ENCODE peak calls at places on chromosomes 3 and 15, in ten cellular contexts. E is AG09319, D is IMR-90, W is neural crest cell, F is right lobe of liver, S is HCT116, R is upper lobe of left lung, J is nephron progenitor cell, G is A549, K is left lung. Q is an unnamed sample.

GRCh38 chr15:89649013-89649625 is 6.1 kb downstream of the KIF7 start:
- DNase-seq in E (no peak), D (no peak), W (no peak), F (no peak), S (no peak), R (peak; percentile 79), J (no peak), G (no peak), K (peak; percentile 17), Q (no peak)

GRCh38 chr15:52856286-52856685 is 66.2 kb upstream of the ONECUT1 start:
- DNase-seq in E (no peak), D (no peak), W (no peak), F (no peak), S (no peak), R (no peak), J (no peak), G (no peak), K (no peak), Q (no peak)

GRCh38 chr15:76203766-76204557 is 107.3 kb downstream of the ETFA start:
- DNase-seq in E (no peak), D (no peak), W (no peak), F (no peak), S (no peak), R (peak; percentile 79), J (no peak), G (no peak), K (peak; percentile 20), Q (no peak)

GRCh38 chr3:160409812-160410610 is 10.6 kb downstream of the SMC4 start:
- DNase-seq in E (no peak), D (peak; percentile 47), W (no peak), F (no peak), S (no peak), R (no peak), J (no peak), G (no peak), K (no peak), Q (no peak)

GRCh38 chr3:196707566-196707965 is 4.5 kb downstream of the CEP19 start:
- DNase-seq in E (no peak), D (no peak), W (no peak), F (no peak), S (no peak), R (no peak), J (no peak), G (no peak), K (no peak), Q (no peak)

GRCh38 chr3:138470687-138471086 is 36.3 kb downstream of the ESYT3 start:
- DNase-seq in E (no peak), D (no peak), W (no peak), F (no peak), S (no peak), R (no peak), J (no peak), G (no peak), K (no peak), Q (no peak)

GRCh38 chr15:20340931-20341661 is 200.5 kb downstream of the GOLGA6L6 start:
- DNase-seq in E (no peak), D (no peak), W (peak; percentile 55), F (peak; percentile 78), S (no peak), R (peak; percentile 95), J (peak; percentile 55), G (peak; percentile 35), K (no peak), Q (peak; percentile 95)

GRCh38 chr3:12891391-12891984 is 50.1 kb upstream of the RPL32 start:
- DNase-seq in E (no peak), D (no peak), W (no peak), F (no peak), S (no peak), R (no peak), J (no peak), G (no peak), K (no peak), Q (no peak)

GRCh38 chr3:129927072-129927471 is 33.6 kb upstream of the TMCC1 start:
- DNase-seq in E (no peak), D (no peak), W (no peak), F (no peak), S (no peak), R (no peak), J (no peak), G (peak; percentile 79), K (no peak), Q (no peak)

GRCh38 chr3:51163051-51163450 is 222.0 kb upstream of the MANF start:
- DNase-seq in E (no peak), D (no peak), W (no peak), F (no peak), S (no peak), R (no peak), J (no peak), G (no peak), K (no peak), Q (no peak)

GRCh38 chr3:47022540-47023161 is 43.2 kb downstream of the NBEAL2 start:
- DNase-seq in E (peak; percentile 25), D (peak; percentile 48), W (no peak), F (peak; percentile 36), S (no peak), R (no peak), J (no peak), G (no peak), K (no peak), Q (no peak)

GRCh38 chr3:21846976-21847375 is 96.0 kb upstream of the ZNF385D start:
- DNase-seq in E (no peak), D (no peak), W (no peak), F (no peak), S (no peak), R (no peak), J (no peak), G (no peak), K (no peak), Q (no peak)

GRCh38 chr15:49831206-49831965 is 210.5 kb downstream of the DTWD1 start:
- DNase-seq in E (peak; percentile 68), D (peak; percentile 95), W (no peak), F (no peak), S (no peak), R (no peak), J (no peak), G (peak; percentile 73), K (no peak), Q (no peak)

GRCh38 chr15:52797625-52798501 is 7.7 kb upstream of the ONECUT1 start:
- DNase-seq in E (no peak), D (no peak), W (no peak), F (no peak), S (no peak), R (peak; percentile 54), J (peak; percentile 25), G (no peak), K (no peak), Q (no peak)

GRCh38 chr3:196274585-196274984 is 12.9 kb downstream of the PCYT1A start:
- DNase-seq in E (no peak), D (peak; percentile 19), W (no peak), F (no peak), S (no peak), R (no peak), J (no peak), G (no peak), K (no peak), Q (no peak)

GRCh38 chr3:116139607-116140006 is 305.7 kb downstream of the LSAMP start:
- DNase-seq in E (no peak), D (peak; percentile 26), W (no peak), F (no peak), S (no peak), R (no peak), J (no peak), G (no peak), K (no peak), Q (no peak)

GRCh38 chr3:24069045-24069444 is 124.0 kb downstream of the NR1D2 start:
- DNase-seq in E (no peak), D (no peak), W (no peak), F (no peak), S (no peak), R (no peak), J (no peak), G (peak; percentile 34), K (no peak), Q (no peak)

GRCh38 chr15:84981054-84981710 is 474 bp upstream of the PDE8A start:
- DNase-seq in E (peak; percentile 93), D (peak; percentile 96), W (peak; percentile 92), F (peak; percentile 97), S (peak; percentile 92), R (peak; percentile 99), J (peak; percentile 93), G (peak; percentile 99), K (peak; percentile 96), Q (peak; percentile 93)
- TF ChIP-seq CTCF in E (no peak), D (peak; percentile 14), W (peak; percentile 53), F (peak; percentile 10), S (no peak), R (peak; percentile 50), J (no peak), G (peak; percentile 11), K (peak; percentile 65), Q (no peak)

GRCh38 chr15:40564591-40565332 is at the start of gene CCDC32:
- DNase-seq in E (peak; percentile 93), D (peak; percentile 98), W (peak; percentile 86), F (peak; percentile 97), S (peak; percentile 97), R (peak; percentile 92), J (peak; percentile 91), G (peak; percentile 97), K (peak; percentile 99), Q (peak; percentile 98)
- TF ChIP-seq CTCF in E (no peak), D (no peak), W (no peak), F (no peak), S (no peak), R (no peak), J (no peak), G (no peak), K (no peak), Q (no peak)

GRCh38 chr3:49339947-49340800 is at the start of gene USP4:
- DNase-seq in E (peak; percentile 61), D (peak; percentile 87), W (peak; percentile 66), F (peak; percentile 95), S (peak; percentile 71), R (peak; percentile 98), J (peak; percentile 83), G (peak; percentile 84), K (peak; percentile 95), Q (peak; percentile 91)
- TF ChIP-seq CTCF in E (peak; percentile 72), D (peak; percentile 62), W (peak; percentile 61), F (peak; percentile 32), S (peak; percentile 32), R (peak; percentile 65), J (no peak), G (peak; percentile 28), K (no peak), Q (peak; percentile 44)

GRCh38 chr15:65084500-65085206 is 8.1 kb downstream of the KBTBD13 start:
- DNase-seq in E (no peak), D (no peak), W (no peak), F (peak; percentile 64), S (no peak), R (no peak), J (no peak), G (no peak), K (no peak), Q (no peak)

GRCh38 chr15:65087411-65087810 is 10.9 kb downstream of the KBTBD13 start:
- DNase-seq in E (no peak), D (no peak), W (no peak), F (no peak), S (no peak), R (no peak), J (no peak), G (no peak), K (peak; percentile 63), Q (no peak)

GRCh38 chr15:65085207-65085753 is 8.7 kb downstream of the KBTBD13 start:
- DNase-seq in E (no peak), D (no peak), W (no peak), F (no peak), S (no peak), R (no peak), J (no peak), G (no peak), K (no peak), Q (no peak)

GRCh38 chr15:65086680-65087111 is 10.2 kb downstream of the KBTBD13 start:
- DNase-seq in E (no peak), D (no peak), W (no peak), F (no peak), S (no peak), R (no peak), J (no peak), G (peak; percentile 30), K (no peak), Q (no peak)

GRCh38 chr15:65085990-65086679 is 9.6 kb downstream of the KBTBD13 start:
- DNase-seq in E (no peak), D (peak; percentile 16), W (no peak), F (no peak), S (peak; percentile 49), R (no peak), J (peak; percentile 58), G (peak; percentile 64), K (no peak), Q (no peak)
- TF ChIP-seq CTCF in E (peak; percentile 49), D (peak; percentile 45), W (peak; percentile 55), F (peak; percentile 28), S (peak; percentile 69), R (peak; percentile 24), J (peak; percentile 49), G (peak; percentile 56), K (no peak), Q (peak; percentile 30)

Q was measured in CD14-positive monocyte.